ENCODE peak calls at places on chromosomes 5 and 9, in nine cellular contexts. G is lung, V is transverse colon, P is PC-3, W is colonic mucosa, U is upper lobe of right lung, X is IMR-90, Q is lower lobe of right lung, N is GM23338. F is an unnamed sample. For H3K4me1, the result is how much of the 10 kb centered on the place peaks cover.

GRCh38 chr9:137462396-137463193 is 3.5 kb upstream of the NSMF start:
- DNase-seq in N (no peak), X (no peak), W (no peak), G (no peak), U (peak), P (no peak), V (no peak), Q (no peak), F (no peak)

GRCh38 chr5:155729684-155730059 is 597.3 kb upstream of the SGCD start:
- DNase-seq in W (no peak), X (no peak), Q (peak), G (no peak), U (peak), P (no peak), V (no peak), N (peak), F (no peak)

GRCh38 chr9:69420611-69421270 is 95.7 kb downstream of the ENTREP1 start:
- DNase-seq in G (no peak), Q (no peak), X (no peak), P (peak), U (no peak), N (no peak), V (no peak), W (no peak), F (no peak)

GRCh38 chr5:74639538-74640449 is 734 bp downstream of the ENC1 start:
- DNase-seq in P (peak), Q (peak), V (peak), N (peak), X (peak), W (peak), U (peak), G (peak), F (peak)

GRCh38 chr5:78896128-78896527 is 89.0 kb downstream of the ARSB start:
- DNase-seq in U (no peak), Q (no peak), W (no peak), V (no peak), X (peak), P (peak), N (no peak), G (no peak), F (no peak)

GRCh38 chr5:90550963-90551362 is 7.6 kb upstream of the ADGRV1 start:
- DNase-seq in N (no peak), V (no peak), Q (no peak), U (no peak), W (no peak), P (no peak), G (no peak), X (no peak), F (no peak)

GRCh38 chr5:125537661-125538060 is 791.2 kb upstream of the ZNF608 start:
- DNase-seq in V (no peak), N (no peak), G (no peak), X (no peak), W (no peak), Q (no peak), U (no peak), P (no peak), F (no peak)

GRCh38 chr5:170393235-170393634 is 4.1 kb upstream of the KCNMB1 start:
- DNase-seq in V (no peak), U (no peak), X (no peak), G (no peak), P (no peak), N (no peak), Q (no peak), W (no peak), F (no peak)

GRCh38 chr9:137710751-137711150 is 91.9 kb downstream of the EHMT1 start:
- DNase-seq in W (no peak), P (no peak), U (no peak), G (no peak), X (peak), Q (no peak), N (no peak), V (no peak), F (no peak)

GRCh38 chr5:16733597-16733996 is 116.8 kb upstream of the RETREG1 start:
- DNase-seq in G (no peak), U (no peak), N (peak), P (no peak), V (no peak), X (no peak), W (no peak), Q (no peak), F (no peak)

GRCh38 chr9:79013715-79014610 is 557.8 kb upstream of the TLE4 start:
- DNase-seq in X (peak), N (no peak), W (no peak), U (no peak), Q (no peak), P (peak), V (no peak), G (no peak), F (no peak)

GRCh38 chr9:127520941-127521918 is 69.9 kb downstream of the LRSAM1 start:
- DNase-seq in X (peak), P (peak), V (no peak), N (peak), W (no peak), G (no peak), U (no peak), Q (no peak), F (no peak)

GRCh38 chr5:149857499-149857898 is 87.1 kb downstream of the PDE6A start:
- DNase-seq in V (peak), P (peak), U (peak), N (no peak), Q (peak), X (no peak), G (peak), W (peak), F (peak)

GRCh38 chr5:172149073-172149472 is 39.0 kb downstream of the STK10 start:
- DNase-seq in V (no peak), W (no peak), P (no peak), U (no peak), X (peak), N (no peak), G (no peak), Q (no peak), F (no peak)

GRCh38 chr9:6884101-6884500 is 126.3 kb downstream of the KDM4C start:
- DNase-seq in Q (no peak), X (no peak), N (no peak), W (no peak), G (no peak), U (no peak), P (no peak), V (no peak), F (no peak)

GRCh38 chr9:129910628-129911567 is 75.6 kb downstream of the USP20 start:
- DNase-seq in G (no peak), P (peak), W (no peak), U (no peak), N (no peak), V (no peak), Q (no peak), X (peak), F (no peak)

GRCh38 chr5:139063664-139064054 is 134.5 kb downstream of the SIL1 start:
- DNase-seq in G (no peak), P (no peak), X (no peak), W (no peak), N (no peak), U (no peak), V (no peak), Q (no peak), F (no peak)

GRCh38 chr5:54524704-54525103 is 7.1 kb downstream of the SNX18 start:
- DNase-seq in Q (peak), W (no peak), G (no peak), X (no peak), V (peak), N (no peak), U (peak), P (no peak), F (peak)

GRCh38 chr5:160083501-160083900 is 35.7 kb downstream of the PWWP2A start:
- DNase-seq in W (no peak), V (no peak), G (no peak), X (no peak), U (no peak), P (peak), Q (no peak), N (no peak), F (no peak)

GRCh38 chr5:137296213-137296702 is 202.9 kb downstream of the SPOCK1 start:
- DNase-seq in P (peak), W (no peak), U (no peak), X (peak), N (no peak), Q (no peak), G (no peak), V (no peak), F (no peak)

GRCh38 chr9:130930804-130931349 is 8.2 kb downstream of the FIBCD1 start:
- DNase-seq in X (no peak), G (no peak), V (no peak), W (no peak), N (no peak), U (no peak), P (no peak), Q (no peak), F (no peak)

GRCh38 chr9:130931508-130932150 is 7.4 kb downstream of the FIBCD1 start:
- DNase-seq in W (no peak), V (no peak), U (no peak), Q (no peak), G (no peak), N (no peak), X (no peak), P (no peak), F (no peak)

GRCh38 chr9:130934246-130934645 is 4.8 kb downstream of the FIBCD1 start:
- DNase-seq in P (no peak), W (no peak), U (no peak), Q (no peak), N (no peak), X (no peak), G (no peak), V (no peak), F (no peak)

GRCh38 chr9:130933114-130934046 is 5.7 kb downstream of the FIBCD1 start:
- DNase-seq in Q (no peak), X (peak), U (no peak), V (no peak), P (peak), W (no peak), G (no peak), N (peak), F (no peak)

DNA sequence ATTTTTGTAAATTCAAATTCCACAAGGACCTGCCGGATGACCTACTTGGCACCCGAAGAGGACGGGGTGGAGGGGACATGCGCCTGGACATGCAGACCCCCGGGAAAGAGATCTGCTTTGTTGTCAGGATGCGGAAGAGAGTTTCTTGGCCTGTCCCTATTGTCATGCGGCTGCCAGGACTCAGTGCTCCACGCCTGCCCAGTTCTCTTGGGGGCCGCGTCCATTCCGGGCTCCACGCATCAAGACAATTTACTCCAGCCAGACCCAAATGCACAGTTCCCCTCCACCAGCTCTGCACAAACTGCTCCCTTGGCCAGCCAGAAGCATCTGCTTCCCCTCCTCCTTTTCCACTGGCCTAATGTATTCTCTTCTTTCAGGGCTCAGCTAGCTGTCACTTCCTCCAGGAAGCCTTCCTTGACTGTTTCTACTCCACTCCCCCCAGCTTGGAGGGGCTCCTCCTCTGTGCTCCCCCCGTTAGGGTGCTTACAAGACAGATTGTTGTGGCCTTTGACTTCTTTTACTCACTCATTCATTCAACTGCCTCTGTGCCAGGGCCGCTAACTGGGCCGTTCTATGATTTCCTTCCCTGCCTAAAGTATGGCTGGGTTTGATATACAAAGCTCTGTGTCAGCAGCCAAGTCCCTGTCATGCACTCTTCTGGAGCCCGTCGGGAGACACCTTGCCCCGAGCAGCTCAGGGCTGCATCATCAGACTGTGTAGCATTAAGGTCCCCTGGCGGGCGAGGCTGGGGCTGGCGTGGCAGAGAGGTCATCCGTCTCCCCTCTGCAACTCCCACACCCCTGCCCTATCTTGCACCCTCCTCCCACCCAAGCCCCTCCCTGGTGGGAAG is 6.6 kb downstream of the FIBCD1 start:
- DNase-seq in U (peak), X (peak), W (no peak), P (peak), G (peak), Q (no peak), N (no peak), V (no peak), F (no peak)
- H3K4me1 ChIP-seq in U (under half), X (under half), W (under half), P (under half), G (under half), Q (under half), N (under half), V (under half), F (under half)

GRCh38 chr9:131272212-131272611 is 4.1 kb downstream of the FAM78A start:
- DNase-seq in X (no peak), P (no peak), N (no peak), G (no peak), V (no peak), Q (no peak), U (no peak), W (no peak), F (no peak)
- H3K4me3 ChIP-seq in X (no peak), P (no peak), N (no peak), G (no peak), V (no peak), Q (no peak), U (peak), W (no peak), F (no peak)

GRCh38 chr5:112979723-112980122 is 3.1 kb downstream of the DCP2 start:
- DNase-seq in W (no peak), X (no peak), N (no peak), G (no peak), Q (no peak), P (no peak), U (no peak), V (no peak), F (no peak)
- H3K4me1 ChIP-seq in W (under half), X (under half), N (under half), G (under half), Q (under half), P (under half), U (under half), V (under half), F (under half)

DNA sequence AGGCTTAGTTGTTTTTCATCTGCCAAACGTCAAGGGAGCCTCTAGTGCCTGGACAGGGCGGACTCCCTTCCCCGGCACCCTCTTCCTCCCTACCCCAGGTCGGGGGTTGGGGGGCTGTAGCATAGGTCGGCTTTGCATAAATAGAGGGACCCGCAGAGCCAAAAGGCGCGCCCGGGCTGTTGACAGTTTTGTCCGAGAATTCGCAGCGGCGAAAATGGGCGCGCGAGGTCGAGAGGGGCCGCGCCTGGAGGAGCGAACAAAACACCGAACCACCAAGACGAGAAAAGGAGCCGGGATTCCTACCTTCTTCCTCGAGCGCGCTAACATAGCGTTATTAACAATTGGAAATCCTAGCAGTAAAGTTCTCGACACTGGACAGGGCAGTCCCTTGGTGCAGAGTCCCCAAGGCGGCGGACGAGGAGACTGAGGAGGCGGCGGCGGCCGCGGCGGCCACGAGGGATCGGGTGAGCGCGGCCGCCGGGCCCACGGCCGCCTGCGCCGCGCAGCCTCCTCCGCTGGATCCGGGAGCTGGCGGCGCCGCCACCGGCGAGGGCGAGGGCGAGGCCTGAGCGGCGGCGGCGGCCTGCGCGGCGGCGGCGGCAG is 1.8 kb downstream of the FOXD1 start:
- DNase-seq in V (no peak), N (peak), Q (no peak), P (peak), W (no peak), U (no peak), X (no peak), G (no peak), F (no peak)
- H3K4me3 ChIP-seq in V (no peak), N (peak), Q (peak), P (peak), W (no peak), U (peak), X (peak), G (peak), F (peak)

DNA sequence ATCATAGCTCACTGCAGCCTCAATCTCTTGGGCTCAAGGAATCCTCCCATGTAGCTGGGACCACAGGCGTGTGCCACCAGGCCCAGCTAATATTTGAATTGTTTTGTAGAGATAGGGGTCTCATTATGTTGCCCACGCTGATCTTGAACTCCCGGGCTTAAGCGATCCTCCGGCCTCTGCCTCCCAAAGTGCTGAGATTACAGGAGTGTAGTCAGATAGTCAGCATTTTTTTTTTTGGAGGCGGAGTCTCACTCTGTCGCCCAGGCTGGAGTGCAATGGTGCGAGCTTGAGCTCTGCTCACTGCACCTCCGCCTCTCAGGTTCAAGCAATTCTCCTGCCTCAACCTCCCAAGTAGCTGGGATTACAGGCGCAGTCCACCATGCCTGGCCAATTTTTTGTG is 1.6 kb upstream of the SAR1B start:
- DNase-seq in Q (no peak), V (no peak), G (no peak), X (no peak), W (no peak), P (no peak), U (no peak), N (no peak), F (no peak)
- H3K4me1 ChIP-seq in Q (under half), V (under half), G (under half), X (under half), W (under half), P (under half), U (under half), N (under half), F (under half)

GRCh38 chr9:101433229-101433628 is 2.3 kb downstream of the ALDOB start:
- DNase-seq in N (no peak), W (no peak), P (no peak), G (no peak), X (no peak), Q (no peak), V (no peak), U (no peak), F (no peak)
- H3K4me3 ChIP-seq in N (no peak), W (no peak), P (no peak), G (no peak), X (no peak), Q (no peak), V (no peak), U (no peak), F (no peak)

F was measured in stomach.